ENCODE peak calls at places on chromosomes 16 and 17, in four cellular contexts. J is stomach, W is lower leg skin, G is fibroblast of the aortic adventitia. M is an unnamed sample.

GRCh38 chr16:81744911-81745310 is 34.2 kb upstream of the PLCG2 start:
- DNase-seq in J (no peak), W (no peak), G (no peak), M (no peak)

GRCh38 chr17:72604518-72604917 is 483.7 kb downstream of the SOX9 start:
- DNase-seq in J (no peak), W (no peak), G (no peak), M (no peak)

GRCh38 chr17:16935786-16936185 is 36.1 kb downstream of the TNFRSF13B start:
- DNase-seq in J (no peak), W (peak; percentile 63), G (no peak), M (no peak)

GRCh38 chr17:61644800-61645774 is 54.1 kb upstream of the NACA2 start:
- DNase-seq in J (no peak), W (no peak), G (no peak), M (no peak)

GRCh38 chr17:73526851-73527250 is 117.4 kb downstream of the SDK2 start:
- DNase-seq in J (no peak), W (no peak), G (no peak), M (no peak)

GRCh38 chr16:8628981-8629725 is 7.7 kb downstream of the METTL22 start:
- DNase-seq in J (no peak), W (no peak), G (no peak), M (no peak)

GRCh38 chr17:83202002-83203000 is 122.9 kb downstream of the METRNL start:
- DNase-seq in J (peak; percentile 25), W (peak; percentile 86), G (no peak), M (no peak)

GRCh38 chr17:54992797-54993639 is 24.5 kb downstream of the STXBP4 start:
- DNase-seq in J (no peak), W (no peak), G (peak; percentile 74), M (peak; percentile 59)

GRCh38 chr17:51336112-51336822 is 75.9 kb downstream of the UTP18 start:
- DNase-seq in J (no peak), W (no peak), G (no peak), M (no peak)

GRCh38 chr17:7883781-7884386 is 4.7 kb upstream of the CHD3 start:
- DNase-seq in J (no peak), W (peak; percentile 73), G (peak; percentile 64), M (peak; percentile 20)

GRCh38 chr16:68744744-68745280 is 7.7 kb downstream of the CDH1 start:
- DNase-seq in J (peak; percentile 89), W (no peak), G (no peak), M (no peak)

GRCh38 chr17:79033741-79034501 is 10.0 kb downstream of the C1QTNF1 start:
- DNase-seq in J (peak; percentile 60), W (peak; percentile 87), G (no peak), M (peak; percentile 51)

GRCh38 chr17:82753516-82753915 is 1.7 kb downstream of the TBCD start:
- DNase-seq in J (no peak), W (no peak), G (no peak), M (no peak)

GRCh38 chr17:233473-233941 is 52.1 kb upstream of the DOC2B start:
- DNase-seq in J (peak; percentile 32), W (peak; percentile 83), G (no peak), M (no peak)

GRCh38 chr16:285146-286055 is 2.4 kb downstream of the PDIA2 start:
- DNase-seq in J (no peak), W (no peak), G (no peak), M (no peak)

GRCh38 chr16:85329999-85330693 is 217.9 kb upstream of the CIBAR2 start:
- DNase-seq in J (no peak), W (no peak), G (no peak), M (no peak)

GRCh38 chr16:85330694-85331188 is 218.5 kb upstream of the CIBAR2 start:
- DNase-seq in J (no peak), W (no peak), G (peak; percentile 92), M (peak; percentile 94)

GRCh38 chr16:85327731-85328664 is 215.7 kb upstream of the CIBAR2 start:
- DNase-seq in J (no peak), W (no peak), G (no peak), M (no peak)

GRCh38 chr16:85328665-85329058 is 216.4 kb upstream of the CIBAR2 start:
- DNase-seq in J (no peak), W (no peak), G (no peak), M (no peak)

DNA sequence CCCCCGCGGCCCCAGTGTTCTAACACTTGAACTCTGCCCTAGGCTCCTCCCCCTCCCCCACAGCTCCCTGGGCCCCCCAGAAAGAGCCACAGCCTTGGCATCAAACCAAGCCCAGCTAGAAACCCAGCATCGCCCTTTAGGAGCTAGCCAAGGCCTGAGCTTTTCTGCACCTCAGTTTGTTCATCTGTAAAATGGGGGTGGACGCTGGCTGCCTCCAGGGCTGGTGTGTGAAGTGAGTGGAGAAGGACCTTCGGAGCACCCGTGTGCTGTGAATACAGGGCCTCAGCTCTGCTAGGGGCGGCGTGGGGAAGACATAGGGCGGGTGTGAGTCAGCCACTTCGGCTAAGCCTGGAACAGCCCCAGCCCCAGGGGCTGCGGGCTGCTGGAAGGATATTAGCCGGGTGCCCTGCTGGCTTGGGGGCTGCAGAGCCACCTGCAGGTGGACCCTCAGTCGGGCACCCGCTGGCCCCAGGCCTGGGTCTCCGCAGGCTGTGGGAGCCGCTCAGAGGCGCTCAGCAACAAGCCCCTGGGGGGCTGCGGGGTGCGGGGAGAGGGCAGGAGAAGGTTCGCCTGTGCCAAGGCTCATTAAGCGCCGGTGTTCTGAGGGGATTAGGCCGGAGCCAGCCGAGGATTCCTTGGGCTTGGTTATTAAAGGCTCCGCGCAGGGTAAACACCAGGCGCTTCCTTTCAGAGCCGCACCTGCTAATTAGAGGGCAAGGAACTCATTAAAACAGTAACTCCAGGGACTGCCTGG is 217.0 kb upstream of the CIBAR2 start:
- DNase-seq in J (peak; percentile 56), W (no peak), G (no peak), M (no peak)
- H3K4me3 ChIP-seq in J (no peak overlapping the region), W (no peak overlapping the region), G (no peak overlapping the region), M (no peak overlapping the region)

DNA sequence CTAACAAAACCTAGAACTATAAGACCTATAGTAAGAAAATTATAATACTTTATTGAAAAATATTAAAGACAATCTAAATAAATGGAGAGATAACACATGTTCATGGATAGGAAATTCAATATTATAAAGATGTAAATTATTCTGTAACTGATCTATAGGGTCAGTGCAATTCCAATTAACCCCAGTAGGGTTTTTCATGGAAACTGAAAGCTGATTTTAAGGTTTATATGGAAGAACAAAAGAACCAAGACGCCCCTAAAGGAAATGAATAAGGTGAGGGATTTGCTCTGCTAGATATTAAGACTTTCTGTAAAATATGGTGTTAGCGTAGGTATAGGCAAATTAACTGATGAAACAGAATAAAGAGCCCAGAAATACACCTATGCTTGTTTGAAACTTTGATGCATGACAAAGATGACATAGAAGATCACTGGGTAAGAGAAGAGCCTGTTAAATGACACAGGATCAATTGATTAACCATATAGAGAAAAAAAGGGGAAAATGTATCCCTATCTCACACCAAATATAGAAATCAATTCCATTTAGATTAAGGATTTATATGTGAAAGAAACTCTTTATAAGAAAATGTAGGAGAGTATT is 3.0 kb downstream of the ICAM2 start:
- DNase-seq in J (no peak), W (no peak), G (no peak), M (no peak)
- TF ChIP-seq CTCF in J (no peak), W (no peak), G (peak; percentile 39), M (peak; percentile 32)

DNA sequence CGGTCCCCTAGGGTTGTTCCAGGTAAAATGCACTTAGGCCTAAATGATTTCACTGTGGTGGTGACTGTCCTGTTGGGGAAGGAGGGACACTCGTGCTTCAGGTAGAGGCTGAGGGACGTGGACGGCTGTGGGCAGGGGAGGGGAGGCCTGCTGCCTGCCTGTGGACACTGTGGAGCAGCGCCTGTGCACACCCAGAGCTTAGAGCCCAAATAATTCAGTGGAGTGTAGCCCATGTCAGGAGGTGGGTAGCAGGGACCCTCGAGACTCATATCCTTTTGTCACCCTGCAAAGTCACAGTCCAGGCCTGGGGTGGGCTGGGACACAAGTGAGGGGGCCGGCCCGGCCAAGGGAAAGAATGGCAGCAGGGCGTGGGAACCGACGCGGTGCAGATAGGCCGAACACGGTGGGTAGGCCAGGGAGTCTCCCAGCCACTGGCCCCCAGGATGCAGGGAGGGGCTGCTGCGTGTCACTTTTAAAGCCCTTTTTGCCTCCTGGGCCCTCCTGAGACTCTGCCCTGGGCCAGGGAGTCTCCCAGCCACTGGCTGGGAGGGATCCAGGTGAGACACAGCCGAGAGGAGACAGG is 733 bp upstream of the NHERF2 start:
- DNase-seq in J (no peak), W (no peak), G (no peak), M (no peak)
- H3K4me3 ChIP-seq in J (peak overlapping the region; percentile 83), W (no peak overlapping the region), G (no peak overlapping the region), M (peak overlapping the region; percentile 54)

DNA sequence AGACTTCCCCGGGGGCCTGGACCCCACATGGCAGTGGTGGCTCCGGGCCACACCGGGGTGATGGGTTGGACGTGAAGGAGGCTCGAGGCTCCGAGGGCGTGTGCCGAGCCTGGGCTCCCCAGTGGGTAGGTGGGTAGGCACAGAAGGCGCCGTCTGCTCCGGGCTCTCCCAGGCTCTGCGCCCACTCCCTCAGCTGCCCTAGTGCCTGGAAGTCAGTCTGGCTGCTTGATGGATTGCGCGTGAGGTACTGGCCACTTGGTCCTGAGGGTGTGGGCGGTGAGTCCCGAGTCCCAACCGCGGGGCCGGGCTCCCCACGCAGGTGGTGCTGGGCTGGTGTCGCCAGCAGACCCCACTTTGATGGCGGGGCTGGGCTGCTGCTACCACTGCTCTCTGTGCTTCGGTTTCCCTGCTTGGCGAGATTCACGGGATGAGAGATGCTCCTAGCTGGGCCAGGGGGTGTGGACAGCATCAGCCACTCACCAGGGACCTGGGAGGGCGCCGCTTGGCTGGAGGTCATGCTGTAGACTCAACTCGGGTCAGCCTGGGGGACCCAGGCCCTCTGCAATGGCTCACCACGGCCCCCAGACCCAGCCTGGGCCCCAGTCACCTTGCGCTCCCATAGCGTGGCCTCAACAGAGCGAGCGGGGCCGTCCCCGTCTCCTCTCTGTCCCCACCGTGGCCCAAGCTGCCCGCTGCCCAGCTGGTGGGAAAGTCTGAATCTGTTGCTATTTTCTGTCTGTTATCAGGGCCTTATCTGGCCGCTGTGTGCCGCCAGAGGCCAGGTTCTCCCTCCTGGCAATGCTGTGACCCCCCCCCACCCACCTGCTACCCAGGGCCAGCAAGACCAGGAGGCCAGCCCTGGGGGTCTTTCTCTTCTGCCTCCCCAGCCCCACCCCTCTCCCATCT is 26.1 kb downstream of the ZFPM1 start:
- DNase-seq in J (peak; percentile 67), W (no peak), G (no peak), M (no peak)
- TF ChIP-seq CTCF in J (no peak), W (no peak), G (no peak), M (no peak)

DNA sequence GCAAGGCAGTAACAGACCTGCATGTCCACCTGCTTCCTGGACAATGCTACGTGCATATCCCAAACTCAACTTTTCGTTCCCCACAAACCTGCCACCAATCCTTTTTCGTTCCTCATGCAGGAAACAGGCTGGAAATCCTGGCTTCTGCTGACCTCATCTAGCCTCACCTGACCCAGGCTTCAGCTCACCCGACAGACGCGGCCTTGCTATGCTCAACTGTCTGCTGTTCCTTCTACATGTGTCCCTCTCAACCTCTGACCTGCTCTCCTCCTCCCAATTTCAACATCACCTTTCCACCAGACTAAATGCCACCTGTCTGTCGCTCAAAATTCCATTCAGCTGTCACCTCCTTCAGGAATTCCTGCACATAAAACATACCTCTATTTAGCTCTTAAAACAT is 44.5 kb downstream of the XPO6 start:
- DNase-seq in J (no peak), W (no peak), G (no peak), M (no peak)
- H3K4me3 ChIP-seq in J (no peak overlapping the region), W (no peak overlapping the region), G (no peak overlapping the region), M (no peak overlapping the region)

GRCh38 chr17:42475121-42475520 is 16.4 kb downstream of the ATP6V0A1 start:
- DNase-seq in J (no peak), W (no peak), G (no peak), M (no peak)
- TF ChIP-seq CTCF in J (no peak), W (no peak), G (no peak), M (no peak)

GRCh38 chr16:89765292-89765810 is 44.0 kb downstream of the ZNF276 start:
- DNase-seq in J (no peak), W (no peak), G (no peak), M (no peak)

GRCh38 chr16:89775223-89775622 is 41.2 kb downstream of the FANCA start:
- DNase-seq in J (no peak), W (no peak), G (no peak), M (no peak)

GRCh38 chr16:89764711-89765201 is 43.4 kb downstream of the ZNF276 start:
- DNase-seq in J (peak; percentile 86), W (peak; percentile 88), G (no peak), M (peak; percentile 82)

GRCh38 chr16:89770367-89770766 is 46.1 kb downstream of the FANCA start:
- DNase-seq in J (no peak), W (no peak), G (no peak), M (no peak)
- H3K4me3 ChIP-seq in J (no peak overlapping the region), W (no peak overlapping the region), G (no peak overlapping the region), M (no peak overlapping the region)

M was measured in fibroblast of villous mesenchyme.